ENCODE peak calls at places on chromosomes 16 and 17, in five cellular contexts. R, V, Q, M and X are unnamed samples. For H3K36me3 and H3K27me3, the result is how much of the 10 kb centered on the place peaks cover.

GRCh38 chr16:7321661-7322060 is 11.0 kb upstream of the RBFOX1 start:
- DNase-seq in R (no peak), V (no peak), Q (no peak), M (no peak), X (no peak)

GRCh38 chr16:12801511-12802042 is 2.1 kb downstream of the CPPED1 start:
- DNase-seq in R (no peak), V (no peak), Q (peak), M (no peak), X (no peak)

GRCh38 chr17:55318715-55319487 is 54.1 kb downstream of the HLF start:
- DNase-seq in R (no peak), V (no peak), Q (no peak), M (no peak), X (no peak)

GRCh38 chr17:67281053-67281452 is 36.1 kb upstream of the HELZ start:
- DNase-seq in R (no peak), V (no peak), Q (no peak), M (no peak), X (no peak)

GRCh38 chr17:28552201-28552999 is at the start of gene UNC119:
- DNase-seq in R (peak), V (peak), Q (peak), M (peak), X (peak)

GRCh38 chr17:43536236-43537088 is 9.7 kb downstream of the ETV4 start:
- DNase-seq in R (no peak), V (no peak), Q (no peak), M (no peak), X (no peak)

GRCh38 chr17:53896047-53896446 is 73.3 kb downstream of the KIF2B start:
- DNase-seq in R (no peak), V (no peak), Q (no peak), M (no peak), X (no peak)

GRCh38 chr17:27333410-27333980 is 39.6 kb downstream of the WSB1 start:
- DNase-seq in R (no peak), V (no peak), Q (no peak), M (no peak), X (no peak)

GRCh38 chr17:77128895-77129567 is 11.7 kb upstream of the SEC14L1 start:
- DNase-seq in R (no peak), V (no peak), Q (no peak), M (no peak), X (no peak)

GRCh38 chr16:81940781-81941560 is 70.3 kb downstream of the SDR42E1 start:
- DNase-seq in R (no peak), V (no peak), Q (no peak), M (no peak), X (no peak)

GRCh38 chr16:17499223-17499902 is 28.6 kb upstream of the XYLT1 start:
- DNase-seq in R (no peak), V (no peak), Q (no peak), M (no peak), X (no peak)

GRCh38 chr16:30494709-30495108 is 22.2 kb downstream of the ITGAL start:
- DNase-seq in R (no peak), V (no peak), Q (no peak), M (no peak), X (no peak)

DNA sequence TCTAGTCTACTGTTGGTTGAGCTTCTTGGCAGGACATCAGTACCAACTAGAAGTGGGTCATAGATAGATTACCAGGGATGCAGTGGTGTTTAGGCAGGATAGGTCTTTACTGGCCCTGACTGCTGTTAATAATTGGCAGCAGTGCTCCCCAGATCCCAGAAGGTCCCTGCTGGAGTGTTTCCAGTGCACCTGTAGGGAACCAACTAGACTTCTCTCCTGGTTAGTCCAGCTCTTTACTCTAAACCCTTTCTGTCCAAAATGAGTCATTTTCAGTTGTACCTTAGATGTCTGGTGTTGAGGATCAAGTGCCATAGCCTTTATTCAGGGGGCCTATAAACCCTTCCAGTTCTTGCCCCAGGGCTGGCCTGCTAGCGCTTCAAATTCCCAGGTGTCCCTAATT is 8.7 kb downstream of the POLR2C start:
- DNase-seq in R (no peak), V (no peak), Q (no peak), M (no peak), X (no peak)
- H3K36me3 ChIP-seq in R (under half), V (half or more), Q (under half), M (half or more), X (half or more)

GRCh38 chr16:87832759-87833502 is 36.4 kb downstream of the SLC7A5 start:
- DNase-seq in R (no peak), V (no peak), Q (no peak), M (no peak), X (no peak)

GRCh38 chr16:87831421-87832136 is 37.7 kb downstream of the SLC7A5 start:
- DNase-seq in R (no peak), V (no peak), Q (no peak), M (no peak), X (no peak)

GRCh38 chr16:87833548-87833947 is 35.8 kb downstream of the SLC7A5 start:
- DNase-seq in R (no peak), V (no peak), Q (no peak), M (no peak), X (no peak)

GRCh38 chr16:87830673-87831420 is 38.5 kb downstream of the SLC7A5 start:
- DNase-seq in R (no peak), V (no peak), Q (no peak), M (no peak), X (no peak)

DNA sequence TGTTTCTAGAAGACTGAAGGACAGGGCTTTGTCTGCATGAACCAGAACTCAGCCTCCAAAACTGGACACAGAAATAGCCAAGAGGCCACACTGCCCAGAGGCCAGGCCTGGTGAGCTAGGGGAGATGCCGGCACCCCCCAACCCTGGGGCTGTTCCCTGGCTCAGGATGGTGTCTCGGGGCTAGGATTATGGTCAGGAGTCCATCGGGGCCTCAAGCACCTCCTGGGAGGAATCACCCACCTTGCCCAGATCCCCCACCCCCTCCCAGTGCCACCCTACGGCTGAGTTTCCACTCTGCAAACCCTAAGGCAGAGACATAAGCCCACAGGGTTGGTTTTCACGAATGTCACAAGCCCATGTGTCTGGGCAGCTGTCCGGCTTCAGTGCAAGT is 37.2 kb downstream of the SLC7A5 start:
- DNase-seq in R (no peak), V (no peak), Q (no peak), M (no peak), X (no peak)
- H3K27ac ChIP-seq in R (no peak), V (no peak), Q (no peak), M (no peak), X (no peak)

DNA sequence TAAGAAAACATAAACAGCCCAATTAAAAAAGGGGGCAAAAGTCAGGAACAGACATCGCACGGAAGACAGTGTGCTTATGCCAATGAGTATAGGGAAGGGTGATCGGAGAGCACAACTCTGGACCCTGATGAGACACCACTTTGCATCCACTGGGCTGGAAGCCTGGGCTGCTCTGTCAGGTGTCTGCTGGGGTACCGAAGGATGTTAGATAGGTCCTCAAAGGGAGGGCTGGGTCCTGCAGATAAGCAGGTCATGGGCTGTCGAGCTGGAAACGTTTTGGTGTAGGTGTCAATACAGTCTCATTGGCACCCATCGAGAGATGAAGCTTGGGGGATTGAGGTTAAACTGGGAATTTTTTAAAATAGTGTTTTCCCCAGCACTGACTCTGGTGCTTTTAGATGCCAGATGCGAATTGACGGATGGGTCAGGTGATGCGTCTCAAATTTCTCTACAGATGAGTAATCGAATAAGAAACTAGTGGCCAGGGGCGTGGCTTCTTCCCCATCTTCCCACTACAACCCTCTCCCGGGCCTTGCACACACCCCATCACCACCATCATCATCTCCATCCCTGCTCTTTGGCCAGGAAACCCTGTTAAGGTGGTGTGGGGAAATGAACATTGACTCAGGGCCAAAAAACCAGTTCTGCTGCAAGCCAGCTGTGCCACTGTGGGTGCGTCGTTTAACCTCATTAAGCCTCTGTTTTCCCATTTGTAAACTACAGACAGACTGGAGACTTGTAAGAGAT is 47.8 kb upstream of the IRF8 start:
- DNase-seq in R (no peak), V (no peak), Q (no peak), M (no peak), X (no peak)
- H3K27me3 ChIP-seq in R (under half), V (half or more), Q (under half), M (under half), X (under half)

GRCh38 chr16:87415441-87415840 is 23.3 kb downstream of the MAP1LC3B start:
- DNase-seq in R (no peak), V (peak), Q (peak), M (no peak), X (no peak)
- H3K36me3 ChIP-seq in R (under half), V (half or more), Q (under half), M (half or more), X (half or more)

GRCh38 chr17:19386974-19387920 is at the start of gene MFAP4:
- DNase-seq in R (no peak), V (peak), Q (peak), M (no peak), X (peak)
- H3K27ac ChIP-seq in R (peak), V (peak), Q (peak), M (no peak), X (peak)

DNA sequence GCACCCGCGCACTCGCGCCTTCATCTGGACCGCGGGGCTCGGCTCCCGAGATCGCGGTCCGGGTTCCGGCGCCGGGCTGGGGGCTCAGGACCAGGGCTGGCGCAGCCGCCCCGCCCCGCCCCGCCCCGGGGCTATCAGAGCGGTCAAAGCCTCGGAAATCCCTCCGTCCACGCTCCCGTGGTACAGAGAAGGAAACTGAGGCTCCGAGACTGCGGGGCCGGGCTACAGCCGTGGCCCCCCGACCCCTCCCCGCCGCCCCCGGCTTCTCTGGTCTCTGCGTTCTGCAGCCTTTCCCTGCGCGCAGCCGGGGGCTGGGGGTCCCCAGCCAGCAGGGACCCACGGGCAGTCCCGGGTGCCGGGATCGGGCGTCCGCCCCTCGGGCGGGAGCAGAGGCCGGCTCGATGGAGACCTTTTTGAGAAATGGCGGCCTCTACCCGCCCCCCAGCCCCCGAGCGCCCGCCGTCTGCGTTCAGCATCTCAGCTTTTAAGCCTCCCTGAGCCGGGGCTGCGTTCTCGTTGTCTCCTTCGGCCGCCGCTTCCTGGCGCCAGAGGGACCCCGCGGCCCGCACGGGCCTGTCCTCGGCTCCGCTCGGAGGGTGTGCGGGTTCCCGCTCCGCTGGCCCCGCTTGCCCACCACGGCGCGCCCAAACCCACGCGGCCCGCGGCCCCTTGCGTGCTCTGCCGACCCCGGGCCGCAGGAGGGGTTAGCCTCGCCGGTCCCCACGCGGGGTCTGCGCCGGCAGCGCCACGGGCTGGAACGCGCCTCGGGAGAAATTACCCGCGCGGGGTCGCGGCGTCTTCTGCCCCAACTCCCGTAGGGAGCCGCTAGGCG is 1.5 kb upstream of the NPTX1 start:
- DNase-seq in R (no peak), V (no peak), Q (peak), M (no peak), X (no peak)
- H3K27me3 ChIP-seq in R (under half), V (half or more), Q (under half), M (under half), X (under half)

GRCh38 chr16:46980926-46981325 is 7.5 kb upstream of the DNAJA2 start:
- DNase-seq in R (no peak), V (no peak), Q (no peak), M (no peak), X (no peak)

GRCh38 chr16:46986896-46987295 is 13.4 kb upstream of the DNAJA2 start:
- DNase-seq in R (peak), V (no peak), Q (no peak), M (no peak), X (no peak)

GRCh38 chr16:46986438-46986837 is 13.0 kb upstream of the DNAJA2 start:
- DNase-seq in R (no peak), V (no peak), Q (no peak), M (no peak), X (no peak)

GRCh38 chr16:46976550-46976949 is 3.1 kb upstream of the DNAJA2 start:
- DNase-seq in R (peak), V (no peak), Q (no peak), M (no peak), X (no peak)

GRCh38 chr16:46982335-46982734 is 8.9 kb upstream of the DNAJA2 start:
- DNase-seq in R (no peak), V (no peak), Q (no peak), M (no peak), X (no peak)
- H3K36me3 ChIP-seq in R (under half), V (under half), Q (under half), M (under half), X (under half)